ENCODE peak calls at places on chromosomes 2 and 18, in nine cellular contexts. M is breast epithelium, E is lower lobe of right lung, Z is bronchial epithelial cell, K is AG09309, N is heart left ventricle, S is endothelial cell of umbilical vein, F is BJ, O is SK-N-SH. I is an unnamed sample.
A peak's percentile ranks its signal among the peaks of the same experiment; 100 is the strongest.

GRCh38 chr2:43041661-43042360 is 184.6 kb downstream of the ZFP36L2 start:
- DNase-seq in F (peak; percentile 89), M (no peak), O (peak; percentile 82), K (peak; percentile 89), S (peak; percentile 98), Z (peak; percentile 77), N (no peak), E (no peak), I (peak; percentile 48)

GRCh38 chr18:78661316-78661715 is 318.3 kb upstream of the SALL3 start:
- DNase-seq in N (no peak), S (no peak), K (no peak), M (no peak), O (no peak), Z (no peak), E (no peak), F (no peak), I (no peak)

GRCh38 chr2:150486539-150487484 is 655 bp downstream of the RND3 start:
- DNase-seq in N (peak; percentile 45), O (peak; percentile 65), F (no peak), M (no peak), S (peak; percentile 43), E (no peak), K (no peak), Z (no peak), I (peak; percentile 65)

GRCh38 chr2:109401370-109401769 is 212.4 kb downstream of the SEPTIN10 start:
- DNase-seq in M (no peak), O (no peak), Z (no peak), F (no peak), S (no peak), E (no peak), K (no peak), N (no peak), I (no peak)

GRCh38 chr2:227862227-227862740 is 9.1 kb upstream of the DAW1 start:
- DNase-seq in M (no peak), O (peak; percentile 48), N (no peak), E (no peak), S (peak; percentile 70), K (no peak), Z (peak; percentile 71), F (no peak), I (peak; percentile 87)

GRCh38 chr2:32832821-32833220 is 113.9 kb upstream of the LTBP1 start:
- DNase-seq in M (no peak), N (no peak), K (no peak), S (no peak), E (no peak), O (no peak), F (peak; percentile 8), Z (peak; percentile 4), I (peak; percentile 50)

GRCh38 chr2:161427413-161428239 is 11.5 kb downstream of the TBR1 start:
- DNase-seq in M (no peak), O (no peak), F (no peak), Z (no peak), K (no peak), S (no peak), N (no peak), E (no peak), I (no peak)

GRCh38 chr2:150438654-150439053 is 48.8 kb downstream of the RND3 start:
- DNase-seq in Z (peak; percentile 89), N (no peak), O (no peak), M (no peak), F (no peak), E (no peak), S (no peak), K (no peak), I (no peak)

GRCh38 chr2:106561803-106562202 is 74.6 kb downstream of the CD8B2 start:
- DNase-seq in E (no peak), O (no peak), M (no peak), Z (no peak), N (no peak), K (no peak), S (no peak), F (no peak), I (no peak)

GRCh38 chr2:17792515-17792914 is 23.7 kb upstream of the MSGN1 start:
- DNase-seq in N (no peak), S (no peak), F (no peak), O (no peak), Z (no peak), K (no peak), E (no peak), M (no peak), I (no peak)

GRCh38 chr2:238689331-238689730 is 158.6 kb upstream of the TWIST2 start:
- DNase-seq in Z (no peak), O (no peak), S (no peak), N (no peak), E (no peak), F (no peak), M (no peak), K (no peak), I (no peak)

GRCh38 chr2:186542002-186542401 is 47.9 kb upstream of the ITGAV start:
- DNase-seq in S (peak; percentile 28), K (no peak), Z (peak; percentile 69), F (no peak), O (no peak), N (no peak), M (no peak), E (no peak), I (no peak)

GRCh38 chr18:60568211-60568610 is 195.6 kb upstream of the MC4R start:
- DNase-seq in M (no peak), S (no peak), O (no peak), N (no peak), E (no peak), K (no peak), F (no peak), Z (no peak), I (no peak)

DNA sequence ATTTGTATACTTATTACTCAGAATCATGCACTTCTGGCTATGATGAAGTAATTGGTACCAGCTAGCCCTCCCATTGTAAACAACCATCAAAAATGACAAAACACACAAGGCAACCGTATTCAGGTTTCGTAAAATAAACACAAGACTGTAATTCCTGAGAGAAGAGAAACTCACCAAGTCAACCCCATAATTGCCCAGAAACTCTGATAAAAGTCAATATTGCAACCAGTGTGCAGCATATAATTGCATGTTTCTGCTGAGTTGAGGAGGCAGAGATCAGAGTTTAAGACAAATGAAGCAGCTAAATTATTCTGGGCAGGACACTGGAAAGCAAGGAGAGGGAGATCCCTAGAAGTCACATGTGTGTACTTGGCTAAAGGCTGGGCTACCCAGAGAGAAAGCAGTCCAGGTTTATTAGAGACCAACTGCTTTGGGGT is 90.3 kb downstream of the ROCK2 start:
- DNase-seq in F (no peak), Z (peak; percentile 30), E (no peak), O (no peak), S (no peak), N (no peak), M (no peak), K (no peak), I (no peak)
- H3K4me3 ChIP-seq in F (no peak overlapping the region), Z (no peak overlapping the region), E (no peak overlapping the region), O (no peak overlapping the region), S (no peak overlapping the region), N (no peak overlapping the region), M (no peak overlapping the region), K (no peak overlapping the region), I (no peak overlapping the region)

DNA sequence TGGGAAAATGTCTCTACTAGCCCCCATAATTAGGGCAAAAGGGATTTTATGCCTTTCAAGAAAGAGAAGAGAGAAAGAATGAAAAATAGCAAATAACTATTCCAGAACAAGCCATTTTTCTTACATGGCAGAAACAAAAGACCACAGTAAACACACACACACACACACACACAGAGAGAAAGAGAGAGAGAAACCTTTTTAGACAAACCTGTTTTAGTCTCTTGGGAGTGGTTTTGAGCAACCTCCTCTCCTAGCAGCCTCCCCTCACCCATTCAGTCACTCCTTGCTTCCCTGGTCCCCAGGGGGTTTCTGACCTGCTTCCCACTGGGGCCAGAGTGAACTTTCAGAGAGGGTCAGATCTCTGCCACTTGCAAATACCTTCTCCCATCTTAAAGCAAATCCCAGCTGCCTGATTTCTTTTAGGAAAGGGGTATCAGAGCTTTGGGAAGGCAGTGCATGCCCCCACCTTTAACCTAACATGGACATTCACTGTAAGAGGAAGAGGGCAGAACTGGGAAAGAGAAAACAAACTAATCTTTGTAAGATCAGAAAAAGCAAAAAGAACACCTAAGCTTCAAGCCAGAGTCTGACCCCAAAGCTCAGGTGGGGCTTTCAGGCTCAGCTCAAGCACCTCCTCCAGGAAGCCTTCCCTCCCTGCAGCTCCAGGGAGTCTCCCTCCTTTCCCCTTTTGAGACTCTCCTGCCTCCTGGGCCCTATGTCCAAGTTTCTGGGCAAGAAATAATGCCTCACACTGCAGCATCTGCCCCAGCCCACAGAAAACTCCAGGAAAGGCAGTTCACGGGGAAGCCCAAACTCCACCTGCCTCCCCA is 2.8 kb downstream of the SDC1 start:
- DNase-seq in N (peak; percentile 3), F (no peak), Z (no peak), E (no peak), M (no peak), O (no peak), S (no peak), K (no peak), I (no peak)
- H3K4me3 ChIP-seq in N (no peak overlapping the region), F (no peak overlapping the region), Z (peak overlapping the region; percentile 81), E (peak overlapping the region; percentile 70), M (no peak overlapping the region), O (no peak overlapping the region), S (no peak overlapping the region), K (no peak overlapping the region), I (no peak overlapping the region)

GRCh38 chr2:207225773-207226172 is 60.0 kb upstream of the KLF7 start:
- DNase-seq in O (no peak), S (no peak), E (no peak), K (no peak), M (no peak), N (no peak), F (no peak), Z (no peak), I (no peak)

GRCh38 chr2:207227749-207228145 is 62.0 kb upstream of the KLF7 start:
- DNase-seq in E (no peak), S (no peak), M (no peak), F (no peak), N (no peak), K (no peak), Z (no peak), O (no peak), I (no peak)

GRCh38 chr2:207226243-207226642 is 60.5 kb upstream of the KLF7 start:
- DNase-seq in Z (peak; percentile 72), S (peak; percentile 42), K (no peak), N (no peak), O (no peak), F (no peak), E (no peak), M (no peak), I (no peak)

GRCh38 chr2:207227062-207227748 is 61.5 kb upstream of the KLF7 start:
- DNase-seq in Z (no peak), O (no peak), E (peak; percentile 47), F (no peak), N (peak; percentile 35), K (no peak), S (no peak), M (no peak), I (peak; percentile 58)

GRCh38 chr2:207226671-207227061 is 60.9 kb upstream of the KLF7 start:
- DNase-seq in F (no peak), M (no peak), Z (no peak), K (no peak), O (no peak), S (no peak), E (no peak), N (no peak), I (no peak)
- H3K4me3 ChIP-seq in F (no peak overlapping the region), M (no peak overlapping the region), Z (no peak overlapping the region), K (no peak overlapping the region), O (no peak overlapping the region), S (no peak overlapping the region), E (peak overlapping the region; percentile 27), N (peak overlapping the region; percentile 31), I (no peak overlapping the region)

DNA sequence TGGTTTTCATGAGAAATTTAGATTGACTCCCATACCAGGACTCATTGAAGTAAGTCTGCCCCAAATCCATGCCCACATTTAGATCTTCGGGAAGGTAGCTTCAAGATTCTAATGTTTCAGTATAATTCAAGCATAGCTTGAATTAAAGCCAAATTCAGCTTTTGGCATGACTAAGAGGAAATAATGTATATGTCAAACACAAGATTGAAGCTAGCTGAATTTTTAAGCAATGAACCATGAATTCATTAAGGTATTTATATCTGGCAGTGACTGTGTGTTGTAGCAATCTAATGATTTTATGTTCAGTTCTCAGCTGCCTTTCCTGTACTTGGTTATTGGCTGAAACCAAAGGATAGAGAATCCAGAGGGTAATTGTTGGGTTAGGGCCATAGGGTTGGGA is 118.8 kb upstream of the FN1 start:
- DNase-seq in Z (peak; percentile 84), S (peak; percentile 51), N (no peak), F (no peak), O (no peak), E (no peak), M (no peak), K (no peak), I (peak; percentile 48)
- H3K4me3 ChIP-seq in Z (no peak overlapping the region), S (no peak overlapping the region), N (no peak overlapping the region), F (no peak overlapping the region), O (no peak overlapping the region), E (no peak overlapping the region), M (no peak overlapping the region), K (no peak overlapping the region), I (no peak overlapping the region)